ENCODE peak calls at places on chromosome 20, in eight cellular contexts. C is heart left ventricle; X is aorta; B is lower lobe of right lung; G is endodermal cell; O is heart right ventricle; T is CD8-positive, alpha-beta memory T cell; N is CD4-positive, alpha-beta memory T cell. L is an unnamed sample.
A peak's percentile ranks its signal among the peaks of the same experiment; 100 is the strongest.

GRCh38 chr20:62391165-62392076 is 4.5 kb downstream of the RPS21 start:
- DNase-seq in C (no peak), X (no peak), B (no peak), G (no peak), O (no peak), T (no peak), N (no peak), L (no peak)

GRCh38 chr20:35695978-35696377 is 3.2 kb downstream of the NFS1 start:
- DNase-seq in C (no peak), X (no peak), B (no peak), G (no peak), O (no peak), T (no peak), N (no peak), L (no peak)

GRCh38 chr20:49560186-49560585 is 7.8 kb downstream of the PTGIS start:
- DNase-seq in C (no peak), X (no peak), B (no peak), G (peak; percentile 16), O (no peak), T (no peak), N (no peak), L (no peak)

GRCh38 chr20:35661013-35661412 is 3.7 kb downstream of the CPNE1 start:
- DNase-seq in C (no peak), X (no peak), B (no peak), G (no peak), O (no peak), T (no peak), N (no peak), L (no peak)

GRCh38 chr20:48189177-48189576 is 403.9 kb upstream of the SULF2 start:
- DNase-seq in C (no peak), X (peak; percentile 24), B (no peak), G (peak; percentile 69), O (no peak), T (no peak), N (no peak), L (peak; percentile 13)

GRCh38 chr20:38260378-38261053 is at the start of gene KIAA1755:
- DNase-seq in C (peak; percentile 64), X (peak; percentile 67), B (no peak), G (peak; percentile 75), O (peak; percentile 63), T (no peak), N (no peak), L (no peak)

GRCh38 chr20:58127731-58128130 is 100.7 kb downstream of the ANKRD60 start:
- DNase-seq in C (no peak), X (no peak), B (no peak), G (no peak), O (no peak), T (no peak), N (no peak), L (no peak)

GRCh38 chr20:3494218-3494617 is 23.4 kb downstream of the ATRN start:
- DNase-seq in C (no peak), X (no peak), B (no peak), G (no peak), O (no peak), T (no peak), N (no peak), L (no peak)

GRCh38 chr20:555933-556332 is 12.3 kb upstream of the CSNK2A1 start:
- DNase-seq in C (peak; percentile 66), X (no peak), B (no peak), G (peak; percentile 86), O (no peak), T (no peak), N (no peak), L (no peak)

GRCh38 chr20:37688093-37688492 is 5.7 kb upstream of the CTNNBL1 start:
- DNase-seq in C (no peak), X (no peak), B (no peak), G (no peak), O (no peak), T (no peak), N (no peak), L (no peak)

GRCh38 chr20:32893878-32894483 is 35.3 kb downstream of the EFCAB8 start:
- DNase-seq in C (no peak), X (no peak), B (no peak), G (peak; percentile 92), O (peak; percentile 22), T (no peak), N (no peak), L (peak; percentile 61)

GRCh38 chr20:7579888-7580287 is 360.4 kb downstream of the HAO1 start:
- DNase-seq in C (no peak), X (no peak), B (no peak), G (no peak), O (no peak), T (no peak), N (no peak), L (no peak)

GRCh38 chr20:52924411-52925271 is 47.5 kb upstream of the TSHZ2 start:
- DNase-seq in C (no peak), X (no peak), B (no peak), G (no peak), O (no peak), T (no peak), N (no peak), L (no peak)

GRCh38 chr20:44592366-44592765 is 10.0 kb downstream of the PKIG start:
- DNase-seq in C (no peak), X (no peak), B (no peak), G (no peak), O (no peak), T (no peak), N (no peak), L (no peak)

DNA sequence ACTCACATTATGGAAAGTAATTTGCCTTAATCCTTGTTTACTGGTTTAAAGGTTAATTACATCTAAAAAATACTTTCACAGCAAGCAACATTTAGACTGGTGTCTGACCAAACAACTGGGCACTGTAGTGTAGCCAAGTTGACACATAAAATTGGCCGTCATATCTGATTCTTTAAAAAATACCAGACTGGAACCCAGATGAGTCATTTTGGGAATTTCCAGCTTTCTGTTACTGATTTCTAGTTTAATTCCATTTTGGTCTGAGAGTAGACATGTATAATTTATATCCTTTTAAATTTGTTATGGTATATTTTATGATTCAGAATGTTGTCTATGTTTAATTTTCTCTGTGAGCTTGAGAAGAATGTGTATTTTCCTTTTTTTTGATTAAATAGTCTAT is 44.1 kb downstream of the SCP2D1 start:
- DNase-seq in C (no peak), X (no peak), B (no peak), G (no peak), O (no peak), T (no peak), N (no peak), L (no peak)
- H3K27ac ChIP-seq in C (no peak overlapping the region), X (no peak overlapping the region), B (no peak overlapping the region), G (no peak overlapping the region), O (no peak overlapping the region), T (no peak overlapping the region), N (no peak overlapping the region), L (no peak overlapping the region)

DNA sequence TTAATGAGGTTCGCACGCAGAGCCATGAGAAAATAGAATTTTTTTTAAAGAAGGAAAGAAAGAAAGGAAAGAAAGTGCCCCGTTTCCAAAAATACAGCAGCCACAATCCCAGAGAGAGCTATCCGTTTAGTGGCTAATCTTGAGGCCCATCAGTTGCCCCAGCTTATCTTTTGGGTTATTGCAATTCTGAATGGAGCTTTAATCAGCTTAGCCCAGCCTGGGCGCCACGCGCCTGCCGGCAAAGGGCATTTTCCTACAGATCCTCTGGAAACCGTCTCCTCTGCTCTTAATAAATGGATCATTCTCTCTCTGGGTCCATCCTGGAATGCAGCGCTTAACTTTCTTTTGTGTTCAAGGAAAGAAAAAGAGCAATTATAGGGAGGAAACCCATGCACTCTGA is 413.3 kb downstream of the MAFB start:
- DNase-seq in C (no peak), X (no peak), B (no peak), G (peak; percentile 61), O (no peak), T (no peak), N (no peak), L (no peak)
- H3K27ac ChIP-seq in C (no peak overlapping the region), X (no peak overlapping the region), B (no peak overlapping the region), G (no peak overlapping the region), O (no peak overlapping the region), T (no peak overlapping the region), N (no peak overlapping the region), L (peak overlapping the region; percentile 53)

GRCh38 chr20:50792708-50793574 is 1.9 kb upstream of the BCAS4 start:
- DNase-seq in C (no peak), X (no peak), B (no peak), G (no peak), O (no peak), T (no peak), N (no peak), L (no peak)
- H3K27ac ChIP-seq in C (no peak overlapping the region), X (no peak overlapping the region), B (no peak overlapping the region), G (no peak overlapping the region), O (no peak overlapping the region), T (no peak overlapping the region), N (no peak overlapping the region), L (no peak overlapping the region)

GRCh38 chr20:18431206-18431605 is 35.6 kb downstream of the DZANK1 start:
- DNase-seq in C (no peak), X (no peak), B (no peak), G (peak; percentile 63), O (no peak), T (no peak), N (no peak), L (no peak)
- H3K27ac ChIP-seq in C (no peak overlapping the region), X (no peak overlapping the region), B (no peak overlapping the region), G (no peak overlapping the region), O (no peak overlapping the region), T (no peak overlapping the region), N (no peak overlapping the region), L (no peak overlapping the region)

L was measured in iPS DF 6.9.